ENCODE peak calls at places on chromosomes 12 and 14, in six cellular contexts. One of them, this sample, is unnamed.

GRCh38 chr12:57625261-57626032 is 7.6 kb downstream of the B4GALNT1 start:
- DNase-seq in stimulated activated CD8-positive, alpha-beta memory T cell treated with anti-CD3 and anti-CD28 coated beads, Interleukin-15, amount 100 ng/mL, for 1 hour: no peak
- DNase-seq in fibroblast of the conjunctiva: no peak
- DNase-seq in cardiac muscle cell: no peak
- DNase-seq in EL: no peak
- DNase-seq in heart left ventricle: no peak
- DNase-seq in this sample: no peak

GRCh38 chr12:106090586-106091411 is 48.0 kb downstream of the NUAK1 start:
- DNase-seq in stimulated activated CD8-positive, alpha-beta memory T cell treated with anti-CD3 and anti-CD28 coated beads, Interleukin-15, amount 100 ng/mL, for 1 hour: no peak
- DNase-seq in fibroblast of the conjunctiva: peak; percentile 32
- DNase-seq in cardiac muscle cell: no peak
- DNase-seq in EL: peak; percentile 82
- DNase-seq in heart left ventricle: no peak
- DNase-seq in this sample: no peak

GRCh38 chr14:81625343-81625742 is 91.7 kb upstream of the SEL1L start:
- DNase-seq in stimulated activated CD8-positive, alpha-beta memory T cell treated with anti-CD3 and anti-CD28 coated beads, Interleukin-15, amount 100 ng/mL, for 1 hour: no peak
- DNase-seq in fibroblast of the conjunctiva: no peak
- DNase-seq in cardiac muscle cell: peak; percentile 67
- DNase-seq in EL: no peak
- DNase-seq in heart left ventricle: no peak
- DNase-seq in this sample: no peak

GRCh38 chr14:60713513-60713912 is 10.6 kb downstream of the SIX4 start:
- DNase-seq in stimulated activated CD8-positive, alpha-beta memory T cell treated with anti-CD3 and anti-CD28 coated beads, Interleukin-15, amount 100 ng/mL, for 1 hour: no peak
- DNase-seq in fibroblast of the conjunctiva: no peak
- DNase-seq in cardiac muscle cell: no peak
- DNase-seq in EL: no peak
- DNase-seq in heart left ventricle: no peak
- DNase-seq in this sample: no peak

GRCh38 chr12:843609-844008 is 91.2 kb downstream of the WNK1 start:
- DNase-seq in stimulated activated CD8-positive, alpha-beta memory T cell treated with anti-CD3 and anti-CD28 coated beads, Interleukin-15, amount 100 ng/mL, for 1 hour: no peak
- DNase-seq in fibroblast of the conjunctiva: no peak
- DNase-seq in cardiac muscle cell: no peak
- DNase-seq in EL: peak; percentile 72
- DNase-seq in heart left ventricle: no peak
- DNase-seq in this sample: peak; percentile 17

GRCh38 chr12:67942704-67943103 is 46.5 kb upstream of the IFNG-AS1 start:
- DNase-seq in stimulated activated CD8-positive, alpha-beta memory T cell treated with anti-CD3 and anti-CD28 coated beads, Interleukin-15, amount 100 ng/mL, for 1 hour: no peak
- DNase-seq in fibroblast of the conjunctiva: no peak
- DNase-seq in cardiac muscle cell: peak; percentile 43
- DNase-seq in EL: no peak
- DNase-seq in heart left ventricle: no peak
- DNase-seq in this sample: no peak

GRCh38 chr12:32768518-32768917 is 12.8 kb upstream of the YARS2 start:
- DNase-seq in stimulated activated CD8-positive, alpha-beta memory T cell treated with anti-CD3 and anti-CD28 coated beads, Interleukin-15, amount 100 ng/mL, for 1 hour: no peak
- DNase-seq in fibroblast of the conjunctiva: no peak
- DNase-seq in cardiac muscle cell: no peak
- DNase-seq in EL: no peak
- DNase-seq in heart left ventricle: no peak
- DNase-seq in this sample: no peak

GRCh38 chr14:32017587-32017986 is 59.5 kb upstream of the ARHGAP5 start:
- DNase-seq in stimulated activated CD8-positive, alpha-beta memory T cell treated with anti-CD3 and anti-CD28 coated beads, Interleukin-15, amount 100 ng/mL, for 1 hour: no peak
- DNase-seq in fibroblast of the conjunctiva: no peak
- DNase-seq in cardiac muscle cell: no peak
- DNase-seq in EL: no peak
- DNase-seq in heart left ventricle: no peak
- DNase-seq in this sample: no peak

GRCh38 chr14:75310295-75311059 is 31.8 kb downstream of the FOS start:
- DNase-seq in stimulated activated CD8-positive, alpha-beta memory T cell treated with anti-CD3 and anti-CD28 coated beads, Interleukin-15, amount 100 ng/mL, for 1 hour: no peak
- DNase-seq in fibroblast of the conjunctiva: peak; percentile 95
- DNase-seq in cardiac muscle cell: no peak
- DNase-seq in EL: peak; percentile 71
- DNase-seq in heart left ventricle: peak; percentile 91
- DNase-seq in this sample: peak; percentile 81

GRCh38 chr12:45292486-45293195 is 76.7 kb downstream of the ANO6 start:
- DNase-seq in stimulated activated CD8-positive, alpha-beta memory T cell treated with anti-CD3 and anti-CD28 coated beads, Interleukin-15, amount 100 ng/mL, for 1 hour: no peak
- DNase-seq in fibroblast of the conjunctiva: no peak
- DNase-seq in cardiac muscle cell: peak; percentile 49
- DNase-seq in EL: no peak
- DNase-seq in heart left ventricle: no peak
- DNase-seq in this sample: no peak

GRCh38 chr14:73935666-73936065 is 14.2 kb downstream of the FAM161B start:
- DNase-seq in stimulated activated CD8-positive, alpha-beta memory T cell treated with anti-CD3 and anti-CD28 coated beads, Interleukin-15, amount 100 ng/mL, for 1 hour: no peak
- DNase-seq in fibroblast of the conjunctiva: no peak
- DNase-seq in cardiac muscle cell: no peak
- DNase-seq in EL: no peak
- DNase-seq in heart left ventricle: no peak
- DNase-seq in this sample: no peak

GRCh38 chr12:89345830-89346740 is 6.2 kb downstream of the DUSP6 start:
- DNase-seq in stimulated activated CD8-positive, alpha-beta memory T cell treated with anti-CD3 and anti-CD28 coated beads, Interleukin-15, amount 100 ng/mL, for 1 hour: no peak
- DNase-seq in fibroblast of the conjunctiva: no peak
- DNase-seq in cardiac muscle cell: peak; percentile 50
- DNase-seq in EL: peak; percentile 59
- DNase-seq in heart left ventricle: peak; percentile 76
- DNase-seq in this sample: no peak

GRCh38 chr14:103730490-103731035 is 15.0 kb downstream of the ZFYVE21 start:
- DNase-seq in stimulated activated CD8-positive, alpha-beta memory T cell treated with anti-CD3 and anti-CD28 coated beads, Interleukin-15, amount 100 ng/mL, for 1 hour: no peak
- DNase-seq in fibroblast of the conjunctiva: no peak
- DNase-seq in cardiac muscle cell: no peak
- DNase-seq in EL: no peak
- DNase-seq in heart left ventricle: peak; percentile 71
- DNase-seq in this sample: no peak

GRCh38 chr14:99672506-99673327 is 11.4 kb upstream of the CYP46A1 start:
- DNase-seq in stimulated activated CD8-positive, alpha-beta memory T cell treated with anti-CD3 and anti-CD28 coated beads, Interleukin-15, amount 100 ng/mL, for 1 hour: no peak
- DNase-seq in fibroblast of the conjunctiva: no peak
- DNase-seq in cardiac muscle cell: no peak
- DNase-seq in EL: no peak
- DNase-seq in heart left ventricle: peak; percentile 31
- DNase-seq in this sample: no peak

GRCh38 chr12:92271341-92271740 is 125.7 kb upstream of the BTG1 start:
- DNase-seq in stimulated activated CD8-positive, alpha-beta memory T cell treated with anti-CD3 and anti-CD28 coated beads, Interleukin-15, amount 100 ng/mL, for 1 hour: no peak
- DNase-seq in fibroblast of the conjunctiva: no peak
- DNase-seq in cardiac muscle cell: no peak
- DNase-seq in EL: no peak
- DNase-seq in heart left ventricle: no peak
- DNase-seq in this sample: no peak

GRCh38 chr14:23829736-23830474 is 123.7 kb upstream of the DHRS4 start:
- DNase-seq in stimulated activated CD8-positive, alpha-beta memory T cell treated with anti-CD3 and anti-CD28 coated beads, Interleukin-15, amount 100 ng/mL, for 1 hour: no peak
- DNase-seq in fibroblast of the conjunctiva: peak; percentile 76
- DNase-seq in cardiac muscle cell: no peak
- DNase-seq in EL: peak; percentile 95
- DNase-seq in heart left ventricle: no peak
- DNase-seq in this sample: peak; percentile 71

GRCh38 chr14:19800282-19801117 is 3.1 kb upstream of the OR4N2 start:
- DNase-seq in stimulated activated CD8-positive, alpha-beta memory T cell treated with anti-CD3 and anti-CD28 coated beads, Interleukin-15, amount 100 ng/mL, for 1 hour: no peak
- DNase-seq in fibroblast of the conjunctiva: no peak
- DNase-seq in cardiac muscle cell: no peak
- DNase-seq in EL: no peak
- DNase-seq in heart left ventricle: peak; percentile 58
- DNase-seq in this sample: no peak

GRCh38 chr12:7555752-7556151 is 52.2 kb upstream of the CD163 start:
- DNase-seq in stimulated activated CD8-positive, alpha-beta memory T cell treated with anti-CD3 and anti-CD28 coated beads, Interleukin-15, amount 100 ng/mL, for 1 hour: no peak
- DNase-seq in fibroblast of the conjunctiva: peak; percentile 48
- DNase-seq in cardiac muscle cell: peak; percentile 51
- DNase-seq in EL: peak; percentile 62
- DNase-seq in heart left ventricle: no peak
- DNase-seq in this sample: peak; percentile 75

GRCh38 chr12:41965996-41966395 is 178.7 kb downstream of the GXYLT1 start:
- DNase-seq in stimulated activated CD8-positive, alpha-beta memory T cell treated with anti-CD3 and anti-CD28 coated beads, Interleukin-15, amount 100 ng/mL, for 1 hour: no peak
- DNase-seq in fibroblast of the conjunctiva: no peak
- DNase-seq in cardiac muscle cell: no peak
- DNase-seq in EL: no peak
- DNase-seq in heart left ventricle: no peak
- DNase-seq in this sample: no peak

GRCh38 chr12:8088574-8088973 is 6.5 kb downstream of the NECAP1 start:
- DNase-seq in stimulated activated CD8-positive, alpha-beta memory T cell treated with anti-CD3 and anti-CD28 coated beads, Interleukin-15, amount 100 ng/mL, for 1 hour: no peak
- DNase-seq in fibroblast of the conjunctiva: no peak
- DNase-seq in cardiac muscle cell: no peak
- DNase-seq in EL: no peak
- DNase-seq in heart left ventricle: no peak
- DNase-seq in this sample: no peak

GRCh38 chr12:52681551-52682380 is 1.6 kb upstream of the KRT1 start:
- DNase-seq in stimulated activated CD8-positive, alpha-beta memory T cell treated with anti-CD3 and anti-CD28 coated beads, Interleukin-15, amount 100 ng/mL, for 1 hour: peak; percentile 12
- DNase-seq in fibroblast of the conjunctiva: no peak
- DNase-seq in cardiac muscle cell: no peak
- DNase-seq in EL: no peak
- DNase-seq in heart left ventricle: no peak
- DNase-seq in this sample: no peak

GRCh38 chr14:96698846-96699543 is 98.2 kb upstream of the VRK1 start:
- DNase-seq in stimulated activated CD8-positive, alpha-beta memory T cell treated with anti-CD3 and anti-CD28 coated beads, Interleukin-15, amount 100 ng/mL, for 1 hour: no peak
- DNase-seq in fibroblast of the conjunctiva: no peak
- DNase-seq in cardiac muscle cell: no peak
- DNase-seq in EL: no peak
- DNase-seq in heart left ventricle: no peak
- DNase-seq in this sample: no peak

GRCh38 chr12:95960241-95960640 is 17.1 kb downstream of the AMDHD1 start:
- DNase-seq in stimulated activated CD8-positive, alpha-beta memory T cell treated with anti-CD3 and anti-CD28 coated beads, Interleukin-15, amount 100 ng/mL, for 1 hour: no peak
- DNase-seq in fibroblast of the conjunctiva: no peak
- DNase-seq in cardiac muscle cell: no peak
- DNase-seq in EL: no peak
- DNase-seq in heart left ventricle: no peak
- DNase-seq in this sample: no peak

GRCh38 chr14:97298331-97298730 is 501.1 kb downstream of the VRK1 start:
- DNase-seq in stimulated activated CD8-positive, alpha-beta memory T cell treated with anti-CD3 and anti-CD28 coated beads, Interleukin-15, amount 100 ng/mL, for 1 hour: no peak
- DNase-seq in fibroblast of the conjunctiva: no peak
- DNase-seq in cardiac muscle cell: no peak
- DNase-seq in EL: no peak
- DNase-seq in heart left ventricle: no peak
- DNase-seq in this sample: no peak

GRCh38 chr12:100675432-100675831 is 101.9 kb downstream of the GAS2L3 start:
- DNase-seq in stimulated activated CD8-positive, alpha-beta memory T cell treated with anti-CD3 and anti-CD28 coated beads, Interleukin-15, amount 100 ng/mL, for 1 hour: no peak
- DNase-seq in fibroblast of the conjunctiva: peak; percentile 1
- DNase-seq in cardiac muscle cell: no peak
- DNase-seq in EL: peak; percentile 78
- DNase-seq in heart left ventricle: no peak
- DNase-seq in this sample: peak; percentile 33

This sample was measured in skeletal muscle cell.